ENCODE peak calls at places on chromosomes 1 and 21, in seven cellular contexts. L is astrocyte of the spinal cord, H is A549, U is heart right ventricle, W is BE2C, P is fibroblast of pulmonary artery, B is AG09309. N is an unnamed sample.
A peak's percentile ranks its signal among the peaks of the same experiment; 100 is the strongest.

GRCh38 chr1:9289724-9290493 is 2.8 kb upstream of the SPSB1 start:
- DNase-seq in L (peak; percentile 54), P (peak; percentile 95), H (peak; percentile 77), U (peak; percentile 54), W (no peak), B (peak; percentile 85), N (peak; percentile 78)

GRCh38 chr1:27551170-27551952 is 52.6 kb downstream of the AHDC1 start:
- DNase-seq in H (no peak), U (no peak), P (no peak), W (no peak), L (no peak), B (no peak), N (peak; percentile 75)

GRCh38 chr1:155466996-155467395 is 95.6 kb downstream of the ASH1L start:
- DNase-seq in U (no peak), H (peak; percentile 24), W (no peak), B (no peak), P (peak; percentile 78), L (peak; percentile 84), N (no peak)

GRCh38 chr1:65994223-65994622 is 201.5 kb downstream of the PDE4B start:
- DNase-seq in H (peak; percentile 40), B (no peak), L (no peak), P (no peak), W (no peak), U (no peak), N (no peak)

GRCh38 chr1:65595724-65596123 is 175.3 kb downstream of the LEPR start:
- DNase-seq in B (no peak), L (no peak), P (no peak), H (no peak), W (no peak), U (no peak), N (no peak)

GRCh38 chr1:90550616-90551406 is 166.3 kb downstream of the BARHL2 start:
- DNase-seq in U (no peak), H (no peak), P (no peak), W (no peak), B (no peak), L (no peak), N (no peak)

GRCh38 chr21:15788847-15789548 is 59.2 kb downstream of the USP25 start:
- DNase-seq in U (no peak), H (no peak), B (peak; percentile 4), W (no peak), P (peak; percentile 77), L (peak; percentile 32), N (no peak)

GRCh38 chr21:31459457-31459856 is 115.4 kb upstream of the TIAM1 start:
- DNase-seq in P (no peak), H (peak; percentile 44), W (no peak), U (no peak), B (no peak), L (no peak), N (peak; percentile 36)

GRCh38 chr1:153877112-153877511 is 45.7 kb downstream of the GATAD2B start:
- DNase-seq in P (no peak), H (no peak), L (no peak), B (no peak), W (no peak), U (no peak), N (no peak)

GRCh38 chr1:238892612-238893011 is 493.8 kb upstream of the CHRM3 start:
- DNase-seq in B (no peak), P (no peak), W (no peak), U (no peak), H (no peak), L (peak; percentile 29), N (no peak)

GRCh38 chr1:45001011-45001481 is 10.1 kb downstream of the HECTD3 start:
- DNase-seq in W (no peak), U (no peak), P (no peak), H (no peak), B (no peak), L (no peak), N (peak; percentile 66)

GRCh38 chr1:59743324-59744108 is 71.2 kb upstream of the HOOK1 start:
- DNase-seq in U (no peak), P (peak; percentile 87), L (no peak), H (no peak), B (no peak), W (no peak), N (peak; percentile 57)

GRCh38 chr1:166151804-166152203 is 15.0 kb downstream of the FAM78B start:
- DNase-seq in L (no peak), B (no peak), P (no peak), U (no peak), W (no peak), H (no peak), N (no peak)

GRCh38 chr1:225468270-225469020 is 40.6 kb upstream of the LBR start:
- DNase-seq in U (no peak), H (no peak), B (no peak), W (no peak), P (no peak), L (no peak), N (no peak)

GRCh38 chr1:182861994-182862393 is 22.8 kb downstream of the DHX9 start:
- DNase-seq in W (no peak), L (peak; percentile 44), B (no peak), U (no peak), H (no peak), P (peak; percentile 45), N (no peak)

GRCh38 chr1:47881505-47882442 is 115.4 kb downstream of the TRABD2B start:
- DNase-seq in B (no peak), L (peak; percentile 67), W (peak; percentile 66), P (no peak), U (no peak), H (no peak), N (no peak)

GRCh38 chr1:222815367-222815765 is 527 bp downstream of the DISP1 start:
- DNase-seq in W (peak; percentile 61), U (no peak), H (peak; percentile 56), P (peak; percentile 33), L (no peak), B (no peak), N (peak; percentile 70)

GRCh38 chr1:159906960-159907359 is 7.0 kb upstream of the CFAP45 start:
- DNase-seq in L (no peak), P (no peak), H (no peak), U (no peak), B (no peak), W (no peak), N (no peak)

GRCh38 chr1:1199141-1199960 is 7.0 kb downstream of the TNFRSF18 start:
- DNase-seq in B (no peak), P (no peak), L (no peak), W (peak; percentile 12), H (no peak), U (peak; percentile 7), N (no peak)

GRCh38 chr21:28834335-28835238 is 158.1 kb downstream of the LTN1 start:
- DNase-seq in L (no peak), P (no peak), W (no peak), U (no peak), H (no peak), B (no peak), N (no peak)

GRCh38 chr1:24865168-24865567 is 64.9 kb downstream of the RUNX3 start:
- DNase-seq in L (no peak), W (no peak), B (no peak), U (no peak), P (no peak), H (no peak), N (no peak)

GRCh38 chr1:6294868-6295556 is 34.1 kb upstream of the GPR153 start:
- DNase-seq in H (no peak), P (no peak), B (no peak), U (no peak), W (no peak), L (no peak), N (peak; percentile 69)

GRCh38 chr1:27934818-27935549 is at the start of gene SMPDL3B:
- DNase-seq in U (no peak), W (no peak), B (no peak), L (no peak), H (peak; percentile 64), P (no peak), N (peak; percentile 18)

GRCh38 chr1:31846484-31846883 is 30.7 kb upstream of the SPOCD1 start:
- DNase-seq in W (no peak), L (no peak), B (no peak), U (no peak), P (no peak), H (no peak), N (no peak)

GRCh38 chr1:31843506-31843905 is 27.7 kb upstream of the SPOCD1 start:
- DNase-seq in U (no peak), B (peak; percentile 93), P (peak; percentile 69), W (no peak), L (no peak), H (no peak), N (no peak)

GRCh38 chr1:31849653-31850052 is 33.8 kb upstream of the SPOCD1 start:
- DNase-seq in W (no peak), P (no peak), B (no peak), H (no peak), U (no peak), L (no peak), N (no peak)

GRCh38 chr1:31848381-31848897 is 32.6 kb upstream of the SPOCD1 start:
- DNase-seq in W (no peak), U (no peak), B (no peak), H (no peak), P (no peak), L (no peak), N (no peak)
- H3K4me3 ChIP-seq in W (no peak overlapping the region), U (no peak overlapping the region), B (no peak overlapping the region), H (no peak overlapping the region), P (no peak overlapping the region), L (no peak overlapping the region), N (no peak overlapping the region)

GRCh38 chr1:207327994-207328393 is 6.5 kb downstream of the CD55 start:
- DNase-seq in H (no peak), L (peak; percentile 58), P (peak; percentile 92), B (no peak), U (no peak), W (no peak), N (no peak)
- H3K4me3 ChIP-seq in H (no peak overlapping the region), L (no peak overlapping the region), P (no peak overlapping the region), B (no peak overlapping the region), U (no peak overlapping the region), W (no peak overlapping the region), N (no peak overlapping the region)

GRCh38 chr1:36849956-36850355 is 184.4 kb downstream of the GRIK3 start:
- DNase-seq in H (no peak), B (no peak), W (no peak), U (no peak), P (no peak), L (no peak), N (no peak)

GRCh38 chr1:36845802-36846201 is 188.5 kb downstream of the GRIK3 start:
- DNase-seq in L (no peak), P (no peak), U (no peak), H (no peak), W (no peak), B (no peak), N (no peak)

GRCh38 chr1:36846366-36846765 is 187.9 kb downstream of the GRIK3 start:
- DNase-seq in H (no peak), B (no peak), P (no peak), L (no peak), W (peak; percentile 53), U (no peak), N (no peak)

GRCh38 chr1:36847761-36848160 is 186.6 kb downstream of the GRIK3 start:
- DNase-seq in P (no peak), B (no peak), U (no peak), L (no peak), W (peak; percentile 68), H (no peak), N (no peak)

GRCh38 chr1:36847186-36847585 is 187.1 kb downstream of the GRIK3 start:
- DNase-seq in L (no peak), B (no peak), W (no peak), P (no peak), H (no peak), U (no peak), N (no peak)
- H3K4me3 ChIP-seq in L (no peak overlapping the region), B (no peak overlapping the region), W (no peak overlapping the region), P (no peak overlapping the region), H (no peak overlapping the region), U (no peak overlapping the region), N (no peak overlapping the region)

GRCh38 chr1:229431270-229432115 is 2.4 kb downstream of the ACTA1 start:
- DNase-seq in W (no peak), H (no peak), P (no peak), L (no peak), U (no peak), B (no peak), N (no peak)
- H3K4me3 ChIP-seq in W (no peak overlapping the region), H (no peak overlapping the region), P (no peak overlapping the region), L (no peak overlapping the region), U (no peak overlapping the region), B (no peak overlapping the region), N (no peak overlapping the region)

N was measured in testis.